ENCODE peak calls at places on chromosome 21, in four cellular contexts. Y, Z, R and A are unnamed samples.

GRCh38 chr21:37521658-37522057 is 155.1 kb downstream of the DYRK1A start:
- DNase-seq in R (no peak), Y (no peak), Z (no peak), A (no peak)

GRCh38 chr21:20789696-20790095 is 208.5 kb upstream of the NCAM2 start:
- DNase-seq in Y (no peak), Z (no peak), R (no peak), A (no peak)

GRCh38 chr21:33028759-33029511 is 3.2 kb downstream of the OLIG2 start:
- DNase-seq in Y (no peak), Z (no peak), R (no peak), A (no peak)

GRCh38 chr21:16239659-16240265 is 510.0 kb downstream of the USP25 start:
- DNase-seq in Y (no peak), R (no peak), Z (no peak), A (no peak)

GRCh38 chr21:16588433-16588860 is 858.7 kb downstream of the USP25 start:
- DNase-seq in R (no peak), Z (no peak), Y (no peak), A (peak)

GRCh38 chr21:20108976-20109375 is 889.2 kb upstream of the NCAM2 start:
- DNase-seq in R (no peak), Y (no peak), Z (no peak), A (no peak)

GRCh38 chr21:34073749-34074282 is 438 bp downstream of the MRPS6 start:
- DNase-seq in R (no peak), Y (peak), Z (no peak), A (peak)

GRCh38 chr21:34530264-34530663 is 18.3 kb upstream of the KCNE1 start:
- DNase-seq in Y (no peak), R (no peak), Z (no peak), A (no peak)

GRCh38 chr21:42201615-42202161 is 17.3 kb upstream of the ABCG1 start:
- DNase-seq in R (no peak), Z (no peak), Y (no peak), A (no peak)

GRCh38 chr21:16072692-16073091 is 342.9 kb downstream of the USP25 start:
- DNase-seq in R (no peak), Z (no peak), Y (no peak), A (no peak)

GRCh38 chr21:17780539-17780938 is 38.6 kb downstream of the C21orf91 start:
- DNase-seq in Y (no peak), Z (no peak), R (no peak), A (no peak)

GRCh38 chr21:37341254-37341960 is 25.2 kb upstream of the DYRK1A start:
- DNase-seq in R (no peak), Y (peak), Z (no peak), A (no peak)

GRCh38 chr21:41891132-41891531 is 12.0 kb upstream of the PRDM15 start:
- DNase-seq in Y (no peak), Z (no peak), R (no peak), A (no peak)

GRCh38 chr21:16755061-16755460 is 757.8 kb upstream of the CXADR start:
- DNase-seq in R (no peak), Z (no peak), Y (no peak), A (no peak)

GRCh38 chr21:38881041-38881570 is 75.4 kb downstream of the ETS2 start:
- DNase-seq in R (no peak), Z (no peak), Y (no peak), A (no peak)

GRCh38 chr21:29449306-29449940 is 150.7 kb downstream of the BACH1 start:
- DNase-seq in Z (no peak), Y (no peak), R (no peak), A (no peak)

GRCh38 chr21:33967086-33967571 is 51.5 kb upstream of the ATP5PO start:
- DNase-seq in Y (no peak), R (no peak), Z (peak), A (no peak)

GRCh38 chr21:25362375-25363267 is 244.7 kb downstream of the MRPL39 start:
- DNase-seq in Y (no peak), R (no peak), Z (no peak), A (no peak)

GRCh38 chr21:18622383-18622782 is 218.8 kb upstream of the TMPRSS15 start:
- DNase-seq in R (no peak), Y (no peak), Z (no peak), A (no peak)

GRCh38 chr21:35933466-35933865 is 126.9 kb downstream of the SETD4 start:
- DNase-seq in Y (no peak), Z (no peak), R (peak), A (peak)

GRCh38 chr21:37564341-37564923 is 197.9 kb downstream of the DYRK1A start:
- DNase-seq in Z (peak), Y (peak), R (peak), A (peak)

GRCh38 chr21:15170614-15171013 is 105.8 kb upstream of the NRIP1 start:
- DNase-seq in R (no peak), Y (no peak), Z (no peak), A (no peak)

GRCh38 chr21:34567574-34567973 is 47.3 kb downstream of the RCAN1 start:
- DNase-seq in Z (no peak), Y (no peak), R (no peak), A (no peak)

GRCh38 chr21:33975548-33976081 is 60.0 kb upstream of the ATP5PO start:
- DNase-seq in Y (peak), Z (no peak), R (no peak), A (no peak)

GRCh38 chr21:36330904-36331303 is 10.9 kb downstream of the MORC3 start:
- DNase-seq in Z (peak), Y (peak), R (peak), A (peak)

GRCh38 chr21:14603202-14603601 is 57.1 kb upstream of the SAMSN1 start:
- DNase-seq in Y (peak), R (no peak), Z (no peak), A (no peak)

GRCh38 chr21:16587141-16587570 is 857.4 kb downstream of the USP25 start:
- DNase-seq in Z (peak), Y (no peak), R (no peak), A (peak)

GRCh38 chr21:28196981-28197380 is 795.7 kb downstream of the LTN1 start:
- DNase-seq in Z (no peak), R (no peak), Y (no peak), A (no peak)

DNA sequence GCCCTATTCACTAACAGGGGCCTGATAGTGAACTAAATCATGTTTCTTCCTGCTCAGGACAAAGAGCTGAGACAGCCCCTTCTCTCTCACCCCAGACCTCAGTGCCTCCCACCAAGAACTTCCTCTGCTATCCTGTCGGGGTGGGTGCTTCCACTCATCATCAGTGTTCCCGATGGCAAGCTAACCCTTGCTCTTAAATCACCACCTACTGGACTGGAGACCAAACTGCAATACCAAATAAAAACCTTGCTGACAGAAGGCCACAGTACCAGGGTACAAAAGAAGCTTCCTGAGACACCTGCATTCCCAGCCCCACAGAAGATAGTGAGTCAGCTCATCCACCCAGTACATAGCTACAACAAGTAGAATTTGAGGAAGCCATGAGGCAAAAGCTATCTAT is 799.5 kb downstream of the LTN1 start:
- DNase-seq in Y (no peak), R (no peak), Z (no peak), A (no peak)
- TF ChIP-seq JUND in Y (no peak), R (no peak), Z (no peak), A (no peak)

GRCh38 chr21:43294194-43294902 is 125.5 kb downstream of the CRYAA start:
- DNase-seq in Z (no peak), R (no peak), Y (no peak), A (no peak)
- TF ChIP-seq JUND in Z (no peak), R (no peak), Y (no peak), A (no peak)

GRCh38 chr21:26736449-26736848 is 108.8 kb downstream of the ADAMTS1 start:
- DNase-seq in R (no peak), Y (no peak), Z (no peak), A (no peak)

DNA sequence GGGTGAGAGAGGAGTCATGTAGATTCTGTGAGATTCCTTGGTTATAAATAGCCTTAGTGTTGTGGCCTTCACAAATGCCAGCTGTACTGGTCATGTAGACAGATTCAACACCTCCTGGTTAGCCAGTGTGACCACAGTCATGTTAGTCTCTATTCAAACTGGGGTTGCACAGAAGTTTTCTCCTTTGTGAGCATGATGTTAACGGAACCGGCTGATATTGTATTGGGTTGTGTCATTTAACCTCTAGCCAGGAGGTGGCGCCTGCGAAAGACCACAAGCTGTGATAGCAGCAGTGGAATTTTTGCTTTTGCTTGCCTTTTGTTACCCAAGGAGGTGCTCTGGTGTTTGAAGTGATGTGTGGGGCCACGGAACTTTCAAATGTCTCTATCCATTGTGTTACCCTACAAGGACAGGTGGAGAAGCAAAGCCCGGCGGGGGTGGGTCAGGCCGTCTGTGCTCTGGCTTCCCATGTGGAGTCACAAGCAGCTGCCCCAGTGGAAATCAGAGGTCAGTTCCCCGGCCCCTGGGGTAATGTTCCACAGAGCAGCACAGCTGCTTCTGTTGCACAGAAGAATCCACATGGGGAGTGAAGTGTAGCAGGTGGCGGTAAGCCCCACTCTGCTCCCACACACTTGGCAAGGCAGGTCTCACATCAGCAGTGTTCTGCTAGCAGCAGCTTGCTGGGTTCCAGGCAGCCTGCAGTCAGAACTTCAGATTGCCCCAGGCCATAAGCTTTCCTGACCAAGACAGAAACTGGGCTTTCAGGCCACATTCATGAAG is 112.6 kb downstream of the ADAMTS1 start:
- DNase-seq in Z (peak), R (no peak), Y (peak), A (no peak)
- TF ChIP-seq JUND in Z (no peak), R (no peak), Y (no peak), A (no peak)

DNA sequence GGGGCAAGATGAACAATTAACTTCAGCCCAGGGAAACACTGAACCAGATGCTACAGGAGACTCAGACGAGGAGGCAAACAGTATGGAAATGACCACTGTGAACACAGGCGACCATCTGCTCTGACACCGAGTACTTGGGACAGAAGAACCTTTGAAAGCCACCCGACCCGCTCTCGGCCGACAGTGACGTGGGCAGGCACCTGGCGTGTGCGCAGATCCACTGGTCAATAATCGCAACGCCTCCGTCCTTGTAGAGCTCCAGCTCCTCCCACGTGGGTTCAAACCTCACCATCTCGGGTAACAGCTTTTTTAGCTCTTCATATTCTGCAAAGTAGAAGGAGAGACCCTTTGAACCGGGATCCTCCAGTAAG is 20.3 kb downstream of the POFUT2 start:
- DNase-seq in Z (no peak), R (no peak), Y (no peak), A (no peak)
- TF ChIP-seq JUND in Z (no peak), R (no peak), Y (no peak), A (no peak)